ENCODE peak calls at places on chromosomes 12 and 14, in six cellular contexts. G is hepatic stellate cell; L is NCI-H460; M is NK-92 treated with Interleukin-12 subunit alpha and Interleukin-12 subunit beta, amount 100 ng/mL, for 24 hours; I is NCI-H2029 treated with DMSO at 0.1 percent for 48 hours; E is stromal cell of bone marrow. U is an unnamed sample.

GRCh38 chr12:69880566-69880965 is 55.5 kb downstream of the MYRFL start:
- DNase-seq in L (no peak), I (no peak), E (peak), M (no peak), G (no peak), U (no peak)

GRCh38 chr12:113413488-113413939 is 8.7 kb upstream of the SDSL start:
- DNase-seq in L (peak), G (peak), I (no peak), E (no peak), M (no peak), U (no peak)

GRCh38 chr12:93621986-93622385 is 49.5 kb downstream of the SOCS2 start:
- DNase-seq in L (no peak), M (no peak), I (no peak), G (no peak), E (no peak), U (no peak)

GRCh38 chr14:61918998-61919397 is 156.8 kb downstream of the SNAPC1 start:
- DNase-seq in L (no peak), E (no peak), M (no peak), G (no peak), I (no peak), U (no peak)

GRCh38 chr12:45407188-45407850 is 191.4 kb downstream of the ANO6 start:
- DNase-seq in I (peak), G (no peak), M (no peak), L (no peak), E (no peak), U (no peak)

GRCh38 chr14:65776193-65776592 is 363.7 kb downstream of the FUT8 start:
- DNase-seq in I (no peak), M (no peak), G (no peak), L (peak), E (no peak), U (no peak)

GRCh38 chr12:75781532-75782046 is 250.0 kb downstream of the PHLDA1 start:
- DNase-seq in I (no peak), G (no peak), L (peak), E (peak), M (no peak), U (no peak)

GRCh38 chr12:34403706-34404376 is 381.5 kb downstream of the ALG10 start:
- DNase-seq in E (no peak), M (no peak), L (no peak), G (peak), I (no peak), U (no peak)

GRCh38 chr12:57610553-57611115 is 601 bp upstream of the ARHGEF25 start:
- DNase-seq in I (no peak), G (peak), E (no peak), L (no peak), M (no peak), U (no peak)